ENCODE peak calls at places on chromosomes 13 and 19, in nine cellular contexts. Y is H1; X is colonic mucosa; G is BJ; I is foreskin fibroblast; U is astrocyte of the spinal cord; Q is CD4-positive, alpha-beta T cell; O is type B pancreatic cell; R is mesothelial cell of epicardium. S is an unnamed sample.

GRCh38 chr13:25186187-25186586 is 14.1 kb upstream of the AMER2 start:
- DNase-seq in O (no peak), X (no peak), G (no peak), I (no peak), R (no peak), U (no peak), Q (no peak), Y (peak; percentile 34), S (no peak)

GRCh38 chr13:80010286-80010831 is 330.6 kb downstream of the SPRY2 start:
- DNase-seq in Y (no peak), R (no peak), I (no peak), X (no peak), G (no peak), Q (no peak), O (no peak), U (no peak), S (no peak)

GRCh38 chr19:47652285-47652684 is 43.4 kb downstream of the BICRA start:
- DNase-seq in R (no peak), Y (no peak), I (no peak), Q (no peak), G (no peak), O (no peak), U (no peak), X (no peak), S (no peak)

GRCh38 chr19:58037927-58038687 is 4.3 kb downstream of the ZSCAN1 start:
- DNase-seq in X (no peak), G (no peak), Y (peak; percentile 48), R (no peak), U (no peak), O (no peak), I (no peak), Q (no peak), S (no peak)

GRCh38 chr13:46799139-46799538 is 2.2 kb upstream of the ESD start:
- DNase-seq in Y (no peak), R (no peak), I (no peak), O (no peak), Q (no peak), G (no peak), U (no peak), X (no peak), S (no peak)

GRCh38 chr13:101202590-101202989 is 213.7 kb downstream of the NALCN start:
- DNase-seq in Y (peak; percentile 53), I (no peak), G (no peak), X (no peak), O (no peak), U (no peak), Q (no peak), R (no peak), S (no peak)

GRCh38 chr19:6357995-6358394 is 3.3 kb upstream of the CLPP start:
- DNase-seq in I (no peak), Q (no peak), X (no peak), G (no peak), R (no peak), U (no peak), Y (no peak), O (no peak), S (no peak)

GRCh38 chr13:59746291-59746962 is 417.3 kb downstream of the DIAPH3 start:
- DNase-seq in X (no peak), I (peak; percentile 34), Q (no peak), U (peak; percentile 47), O (no peak), Y (no peak), G (peak; percentile 31), R (no peak), S (peak; percentile 1)

GRCh38 chr13:34421849-34422475 is 520.1 kb upstream of the NBEA start:
- DNase-seq in O (no peak), Q (no peak), I (no peak), U (no peak), R (no peak), X (no peak), G (no peak), Y (no peak), S (no peak)

GRCh38 chr19:14094854-14095253 is 4.3 kb upstream of the SAMD1 start:
- DNase-seq in I (no peak), R (no peak), O (no peak), Q (no peak), Y (no peak), X (no peak), U (no peak), G (no peak), S (no peak)

GRCh38 chr19:42038675-42039074 is 31.3 kb downstream of the GRIK5 start:
- DNase-seq in X (no peak), I (no peak), Q (no peak), R (no peak), G (no peak), Y (no peak), O (no peak), U (no peak), S (no peak)

GRCh38 chr19:39996811-39997594 is at the start of gene ZNF546:
- DNase-seq in U (peak; percentile 94), I (peak; percentile 91), Q (peak; percentile 86), O (peak; percentile 88), Y (peak; percentile 82), X (peak; percentile 95), G (peak; percentile 66), R (peak; percentile 58), S (peak; percentile 74)
- TF ChIP-seq CTCF in U (no peak), I (no peak), Q (no peak), O (no peak), Y (no peak), X (no peak), G (no peak), R (no peak), S (no peak)

DNA sequence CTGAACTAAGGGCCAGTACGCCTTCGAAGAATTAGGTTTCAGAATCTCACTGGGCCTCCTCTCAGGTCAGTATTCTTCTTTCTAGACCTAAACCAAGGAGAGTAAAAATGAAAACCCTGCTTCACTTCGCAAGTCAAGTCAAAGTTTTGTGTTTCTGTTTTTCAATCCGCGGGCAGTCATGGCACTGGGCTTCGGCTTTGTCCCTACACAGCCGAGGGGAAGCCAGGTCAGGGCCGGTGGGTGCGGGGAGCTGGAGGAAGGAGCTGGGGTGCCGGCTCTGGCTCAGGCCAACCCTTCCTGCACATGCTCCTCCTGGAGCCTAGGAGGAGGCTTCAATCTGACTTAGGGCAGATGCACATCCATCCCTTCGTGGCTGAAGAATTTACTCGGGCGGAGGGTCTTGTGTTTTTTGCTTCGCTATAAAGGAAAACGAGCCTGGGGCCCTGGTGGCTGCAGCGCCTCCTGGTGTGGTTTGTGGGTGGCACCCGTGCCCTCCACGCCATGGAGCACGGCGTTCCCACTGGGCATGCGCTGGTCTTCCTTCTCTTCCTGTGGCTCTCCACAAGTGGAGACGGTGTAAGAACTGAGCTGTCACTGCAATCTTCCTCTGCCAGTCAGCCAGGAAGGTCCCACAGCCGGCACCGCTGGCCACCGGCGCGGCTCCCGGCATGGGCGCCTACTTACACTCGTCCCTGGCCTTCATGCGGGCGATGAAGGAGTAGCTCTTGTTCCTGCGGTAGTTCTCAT is 22.5 kb downstream of the C19orf44 start:
- DNase-seq in U (no peak), G (no peak), O (no peak), R (no peak), Q (no peak), Y (no peak), X (no peak), I (no peak), S (no peak)
- TF ChIP-seq CTCF in U (no peak), G (no peak), O (peak; percentile 16), R (no peak), Q (no peak), Y (peak; percentile 55), X (no peak), I (no peak), S (no peak)

GRCh38 chr19:634975-635652 is 1.8 kb upstream of the POLRMT start:
- DNase-seq in X (no peak), U (no peak), I (no peak), Y (no peak), Q (no peak), R (no peak), O (no peak), G (no peak), S (no peak)

GRCh38 chr19:632228-633067 is 889 bp downstream of the POLRMT start:
- DNase-seq in U (peak; percentile 66), Q (no peak), Y (peak; percentile 73), O (no peak), X (peak; percentile 77), I (peak; percentile 36), G (no peak), R (no peak), S (no peak)

GRCh38 chr19:629961-630714 is 3.2 kb downstream of the POLRMT start:
- DNase-seq in R (no peak), Y (no peak), O (no peak), U (no peak), I (no peak), G (no peak), X (no peak), Q (no peak), S (no peak)

GRCh38 chr19:633786-634639 is 676 bp upstream of the POLRMT start:
- DNase-seq in Q (no peak), O (no peak), X (no peak), I (no peak), R (no peak), G (no peak), U (no peak), Y (no peak), S (no peak)

DNA sequence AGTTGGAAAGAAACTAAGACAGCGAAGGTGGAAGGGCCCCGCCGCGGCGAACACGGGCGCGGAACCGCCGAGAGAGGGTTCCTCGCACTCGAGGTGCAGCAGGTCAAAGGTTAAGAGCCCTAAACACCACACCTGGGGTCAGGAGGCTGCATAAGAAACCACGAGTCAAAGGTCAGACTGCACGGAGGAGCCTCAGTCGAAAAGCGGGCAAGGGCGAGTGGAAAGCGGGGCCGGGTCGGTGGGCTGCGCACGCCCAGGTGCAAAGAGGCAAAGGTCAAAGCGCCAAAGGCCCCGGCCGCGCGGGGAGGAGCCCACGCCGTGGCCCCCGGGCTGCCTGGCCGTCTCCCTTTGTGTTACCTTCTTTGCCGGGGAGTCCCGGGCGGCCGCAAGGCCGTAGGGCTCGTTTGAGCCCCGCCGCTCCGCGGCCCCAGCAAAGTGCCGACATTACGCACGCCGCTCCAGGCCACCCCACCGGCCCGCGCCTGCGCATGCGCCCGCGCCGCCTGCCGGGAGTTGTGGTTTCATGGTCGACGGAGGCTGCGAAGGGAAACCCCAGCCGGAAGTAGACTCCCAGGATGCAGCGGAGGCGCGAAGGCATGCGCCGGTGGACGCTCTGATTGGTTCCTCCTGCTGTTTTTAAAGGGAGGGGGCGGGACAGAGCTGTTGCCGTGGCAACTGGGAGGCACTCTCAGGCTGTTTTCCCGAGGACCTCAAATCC is at the start of gene POLRMT:
- DNase-seq in Q (peak; percentile 94), R (peak; percentile 93), U (peak; percentile 99), O (peak; percentile 97), Y (peak; percentile 95), X (peak; percentile 99), G (peak; percentile 89), I (peak; percentile 98), S (peak; percentile 96)
- TF ChIP-seq CTCF in Q (no peak), R (no peak), U (no peak), O (peak; percentile 35), Y (no peak), X (no peak), G (no peak), I (no peak), S (no peak)

DNA sequence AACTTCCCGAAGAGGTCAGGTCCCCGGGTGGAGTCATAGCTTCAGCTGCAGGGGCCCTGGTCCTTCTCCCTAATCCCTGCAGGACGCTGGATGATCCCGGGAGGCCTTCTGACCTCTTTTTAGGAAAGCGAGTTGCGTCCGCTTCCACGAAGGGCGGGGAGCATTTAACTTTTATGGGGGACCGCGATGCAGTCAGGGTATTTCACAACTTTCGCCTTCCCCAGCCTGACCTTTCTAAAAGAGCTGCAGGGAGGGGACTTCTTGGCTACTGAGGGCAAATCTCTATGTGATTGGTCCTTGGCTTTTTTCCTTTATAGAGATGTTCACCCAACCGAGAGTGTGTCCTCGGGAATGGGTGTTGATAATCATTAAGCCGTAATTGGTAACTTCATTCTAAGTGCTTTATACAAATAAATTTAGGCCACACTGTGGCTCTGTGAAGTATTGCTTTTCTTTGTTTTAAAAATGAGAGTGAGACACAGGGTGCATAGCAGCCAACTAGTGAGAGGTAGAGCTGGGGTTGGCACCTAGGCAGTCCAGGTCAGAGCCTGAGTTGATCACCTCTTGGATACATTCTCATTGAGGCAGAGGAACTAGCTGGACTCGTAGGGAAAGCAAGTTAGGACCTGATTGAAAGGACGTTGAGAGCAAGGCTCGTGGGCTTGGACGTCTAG is 841 bp downstream of the ZNF230 start:
- DNase-seq in O (no peak), Q (no peak), R (no peak), U (peak; percentile 4), I (peak; percentile 24), G (no peak), Y (peak; percentile 44), X (peak; percentile 24), S (no peak)
- TF ChIP-seq CTCF in O (peak; percentile 22), Q (no peak), R (no peak), U (no peak), I (no peak), G (no peak), Y (no peak), X (no peak), S (no peak)

S was measured in AG04450.